ENCODE peak calls at places on chromosomes 12 and 14, in nine cellular contexts. C, A, O, R, M, P, D, Q and X are unnamed samples.

GRCh38 chr14:24232645-24233537 is at the start of gene GMPR2:
- DNase-seq in C (peak; percentile 31), R (no peak), Q (no peak), M (no peak), A (no peak), P (no peak), O (peak; percentile 75), D (peak; percentile 82), X (no peak)

GRCh38 chr12:52506858-52507715 is 13.1 kb downstream of the KRT5 start:
- DNase-seq in Q (peak; percentile 84), O (peak; percentile 31), R (peak; percentile 43), A (no peak), D (peak; percentile 44), M (no peak), P (peak; percentile 20), C (peak; percentile 56), X (peak; percentile 74)

GRCh38 chr12:124428136-124428791 is 133.4 kb downstream of the RFLNA start:
- DNase-seq in A (no peak), C (no peak), P (no peak), R (no peak), O (no peak), M (no peak), D (no peak), Q (peak; percentile 79), X (peak; percentile 98)

GRCh38 chr14:67710209-67710608 is 8.5 kb downstream of the RDH12 start:
- DNase-seq in R (peak; percentile 47), D (no peak), M (no peak), Q (no peak), C (no peak), P (no peak), A (no peak), O (no peak), X (no peak)

GRCh38 chr12:64992641-64993040 is 128.5 kb downstream of the WIF1 start:
- DNase-seq in M (no peak), Q (no peak), P (no peak), O (no peak), D (no peak), A (no peak), C (no peak), R (no peak), X (no peak)

GRCh38 chr12:123141615-123142517 is 9.0 kb downstream of the PITPNM2 start:
- DNase-seq in R (peak; percentile 52), D (no peak), Q (peak; percentile 88), A (peak; percentile 73), P (peak; percentile 28), M (no peak), O (no peak), C (no peak), X (peak; percentile 85)

GRCh38 chr14:22536853-22537338 is 52.1 kb downstream of the DAD1 start:
- DNase-seq in P (peak; percentile 61), M (peak; percentile 74), A (no peak), Q (peak; percentile 99), O (no peak), C (no peak), R (peak; percentile 32), D (no peak), X (peak; percentile 94)

GRCh38 chr12:69129014-69129413 is 110.4 kb upstream of the CPSF6 start:
- DNase-seq in A (no peak), M (no peak), O (no peak), P (no peak), R (no peak), C (no peak), D (no peak), Q (peak; percentile 6), X (peak; percentile 45)

GRCh38 chr14:105582639-105583038 is 56.3 kb downstream of the TMEM121 start:
- DNase-seq in A (peak; percentile 84), C (no peak), R (no peak), D (no peak), Q (peak; percentile 6), O (no peak), M (no peak), P (no peak), X (no peak)

GRCh38 chr12:47904647-47905312 is at the start of gene VDR:
- DNase-seq in Q (peak; percentile 55), D (peak; percentile 82), A (peak; percentile 88), R (peak; percentile 98), O (peak; percentile 73), M (peak; percentile 50), P (peak; percentile 50), C (no peak), X (peak; percentile 71)

GRCh38 chr12:68359669-68360068 is 27.5 kb upstream of the MDM1 start:
- DNase-seq in R (no peak), C (no peak), M (no peak), D (no peak), A (no peak), Q (no peak), P (no peak), O (no peak), X (peak; percentile 27)

GRCh38 chr14:92892589-92892988 is 30.4 kb upstream of the CHGA start:
- DNase-seq in O (no peak), P (no peak), C (no peak), Q (no peak), R (no peak), A (no peak), M (no peak), D (no peak), X (no peak)

GRCh38 chr12:95282266-95282665 is 64.7 kb downstream of the VEZT start:
- DNase-seq in O (no peak), R (no peak), Q (peak; percentile 79), A (no peak), C (no peak), M (no peak), D (no peak), P (no peak), X (peak; percentile 80)

GRCh38 chr12:76101739-76102385 is 17.4 kb upstream of the NAP1L1 start:
- DNase-seq in P (no peak), R (no peak), D (no peak), C (no peak), Q (no peak), M (no peak), A (no peak), O (no peak), X (no peak)

GRCh38 chr12:10491766-10492165 is 13.9 kb upstream of the EIF2S3B start:
- DNase-seq in D (no peak), M (no peak), O (no peak), P (no peak), R (no peak), A (no peak), Q (peak; percentile 58), C (no peak), X (peak; percentile 13)

GRCh38 chr14:101449114-101449513 is 112.2 kb upstream of the DIO3 start:
- DNase-seq in M (no peak), O (no peak), R (no peak), Q (no peak), D (no peak), C (no peak), P (no peak), A (no peak), X (no peak)

GRCh38 chr12:57761391-57761998 is 5.4 kb downstream of the CYP27B1 start:
- DNase-seq in C (no peak), D (no peak), R (no peak), P (no peak), M (no peak), O (no peak), Q (no peak), A (no peak), X (no peak)

GRCh38 chr14:54565236-54566151 is 1.4 kb upstream of the SAMD4A start:
- DNase-seq in A (peak; percentile 97), R (peak; percentile 98), M (no peak), C (peak; percentile 70), O (peak; percentile 67), D (no peak), Q (peak; percentile 93), P (no peak), X (peak; percentile 92)